ENCODE peak calls at places on chromosomes 1 and 21, in eight cellular contexts. Y is stimulated activated CD8-positive, alpha-beta memory T cell treated with anti-CD3 and anti-CD28 coated beads, Interleukin-7, amount 100 ng/mL, for 1 hour; F is mammary epithelial cell; M is skeletal muscle cell; O is central memory CD4-positive, alpha-beta T cell; D is H4; K is PC-3; U is nephron progenitor cell. E is an unnamed sample.

GRCh38 chr1:229344937-229345684 is 2.3 kb upstream of the CCSAP start:
- DNase-seq in F (no peak), Y (no peak), M (no peak), O (no peak), K (no peak), D (no peak), U (no peak), E (no peak)

GRCh38 chr1:193406901-193407300 is 220.5 kb upstream of the B3GALT2 start:
- DNase-seq in M (peak), F (peak), K (peak), U (no peak), Y (no peak), D (peak), O (peak), E (peak)

GRCh38 chr1:1461721-1462317 is 9.7 kb upstream of the ATAD3B start:
- DNase-seq in Y (no peak), F (no peak), U (no peak), M (no peak), O (no peak), K (peak), D (no peak), E (no peak)

GRCh38 chr21:20856926-20857325 is 141.3 kb upstream of the NCAM2 start:
- DNase-seq in F (no peak), K (no peak), M (no peak), O (no peak), Y (no peak), D (peak), U (no peak), E (no peak)

GRCh38 chr1:85502171-85502570 is 37.2 kb upstream of the DDAH1 start:
- DNase-seq in U (no peak), O (no peak), Y (no peak), D (no peak), F (no peak), M (no peak), K (no peak), E (no peak)

GRCh38 chr1:43924516-43924915 is 9.1 kb upstream of the ARTN start:
- DNase-seq in U (no peak), Y (no peak), D (no peak), O (no peak), M (no peak), K (peak), F (peak), E (no peak)

GRCh38 chr1:187396929-187397796 is 568.4 kb downstream of the PLA2G4A start:
- DNase-seq in O (no peak), U (peak), D (no peak), F (no peak), K (no peak), Y (no peak), M (no peak), E (peak)

GRCh38 chr21:45255381-45256020 is 32.2 kb downstream of the POFUT2 start:
- DNase-seq in K (peak), D (no peak), O (peak), M (no peak), Y (no peak), F (peak), U (no peak), E (no peak)

GRCh38 chr1:94739521-94740061 is 80.6 kb upstream of the SLC44A3 start:
- DNase-seq in D (peak), O (no peak), K (peak), F (peak), M (peak), U (no peak), Y (no peak), E (no peak)

GRCh38 chr21:22791986-22792560 is 1793.9 kb downstream of the NCAM2 start:
- DNase-seq in U (peak), K (peak), D (peak), F (no peak), M (peak), O (peak), Y (no peak), E (peak)

GRCh38 chr1:227316941-227317540 is 1.3 kb downstream of the CDC42BPA start:
- DNase-seq in M (no peak), Y (no peak), K (peak), O (no peak), U (no peak), F (peak), D (no peak), E (peak)

GRCh38 chr1:206472454-206472853 is 2.2 kb downstream of the IKBKE start:
- DNase-seq in Y (no peak), O (no peak), D (peak), F (peak), M (peak), U (peak), K (no peak), E (peak)

GRCh38 chr1:93713247-93713764 is 31.7 kb upstream of the BCAR3 start:
- DNase-seq in Y (no peak), D (no peak), M (no peak), F (no peak), U (no peak), O (no peak), K (no peak), E (no peak)

GRCh38 chr1:47686731-47687617 is 249.1 kb downstream of the FOXD2 start:
- DNase-seq in O (no peak), M (no peak), Y (no peak), U (no peak), K (no peak), D (no peak), F (no peak), E (no peak)

GRCh38 chr21:45644041-45644906 is 749 bp downstream of the PCBP3 start:
- DNase-seq in K (peak), O (peak), F (no peak), M (no peak), D (no peak), Y (no peak), U (peak), E (peak)

GRCh38 chr1:229342902-229343587 is at the start of gene CCSAP:
- DNase-seq in D (no peak), F (peak), Y (peak), O (peak), M (no peak), K (peak), U (no peak), E (peak)

GRCh38 chr1:101080859-101081258 is 55.3 kb upstream of the DPH5 start:
- DNase-seq in M (no peak), D (no peak), F (no peak), O (no peak), K (no peak), Y (no peak), U (no peak), E (no peak)

GRCh38 chr1:69952691-69953090 is 252.7 kb downstream of the LRRC40 start:
- DNase-seq in K (no peak), D (no peak), M (no peak), Y (no peak), O (no peak), U (no peak), F (no peak), E (peak)

GRCh38 chr1:197994907-197995407 is 77.8 kb downstream of the LHX9 start:
- DNase-seq in Y (no peak), U (no peak), K (no peak), F (no peak), M (no peak), D (no peak), O (no peak), E (no peak)

GRCh38 chr1:30648408-30649000 is 74.9 kb downstream of the MATN1 start:
- DNase-seq in Y (no peak), M (no peak), K (no peak), U (no peak), F (peak), O (no peak), D (no peak), E (no peak)

GRCh38 chr1:40072142-40072541 is 24.9 kb downstream of the PPT1 start:
- DNase-seq in K (no peak), O (no peak), F (no peak), U (no peak), M (no peak), Y (no peak), D (no peak), E (no peak)

GRCh38 chr1:153538315-153538821 is 2.4 kb downstream of the S100A5 start:
- DNase-seq in Y (no peak), M (no peak), D (no peak), F (no peak), K (peak), U (no peak), O (no peak), E (peak)

GRCh38 chr1:3697810-3698209 is 45.5 kb downstream of the TP73 start:
- DNase-seq in U (no peak), K (no peak), F (no peak), D (no peak), Y (no peak), M (no peak), O (no peak), E (no peak)

GRCh38 chr1:17207966-17208418 is 3.1 kb downstream of the PADI1 start:
- DNase-seq in K (peak), U (no peak), M (peak), F (peak), Y (peak), O (peak), D (peak), E (no peak)

GRCh38 chr1:111679541-111679940 is 59.7 kb downstream of the INKA2 start:
- DNase-seq in F (no peak), O (no peak), Y (no peak), M (no peak), D (peak), U (no peak), K (no peak), E (no peak)